ENCODE peak calls at places on chromosomes 3 and 15, in six cellular contexts. One of them, this sample, is unnamed.

GRCh38 chr3:33184863-33185262 is 33.7 kb downstream of the SUSD5 start:
- DNase-seq in BE2C: no peak
- DNase-seq in brain microvascular endothelial cell: no peak
- DNase-seq in CD4-positive, alpha-beta T cell: no peak
- DNase-seq in HFF-Myc: no peak
- DNase-seq in nephron progenitor cell: no peak
- DNase-seq in this sample: no peak

GRCh38 chr3:178084938-178085816 is 451.1 kb upstream of the KCNMB2 start:
- DNase-seq in BE2C: peak; percentile 89
- DNase-seq in brain microvascular endothelial cell: peak; percentile 92
- DNase-seq in CD4-positive, alpha-beta T cell: peak; percentile 46
- DNase-seq in HFF-Myc: no peak
- DNase-seq in nephron progenitor cell: peak; percentile 67
- DNase-seq in this sample: peak; percentile 91

GRCh38 chr3:10601131-10601856 is 95.9 kb upstream of the ATP2B2 start:
- DNase-seq in BE2C: no peak
- DNase-seq in brain microvascular endothelial cell: no peak
- DNase-seq in CD4-positive, alpha-beta T cell: no peak
- DNase-seq in HFF-Myc: no peak
- DNase-seq in nephron progenitor cell: no peak
- DNase-seq in this sample: no peak

GRCh38 chr3:16382852-16383251 is 117.8 kb downstream of the OXNAD1 start:
- DNase-seq in BE2C: no peak
- DNase-seq in brain microvascular endothelial cell: no peak
- DNase-seq in CD4-positive, alpha-beta T cell: no peak
- DNase-seq in HFF-Myc: no peak
- DNase-seq in nephron progenitor cell: no peak
- DNase-seq in this sample: no peak

GRCh38 chr3:178602864-178603263 is 66.6 kb downstream of the KCNMB2 start:
- DNase-seq in BE2C: no peak
- DNase-seq in brain microvascular endothelial cell: no peak
- DNase-seq in CD4-positive, alpha-beta T cell: no peak
- DNase-seq in HFF-Myc: no peak
- DNase-seq in nephron progenitor cell: no peak
- DNase-seq in this sample: no peak

GRCh38 chr3:179454887-179455286 is 3.6 kb upstream of the GNB4 start:
- DNase-seq in BE2C: no peak
- DNase-seq in brain microvascular endothelial cell: peak; percentile 22
- DNase-seq in CD4-positive, alpha-beta T cell: no peak
- DNase-seq in HFF-Myc: no peak
- DNase-seq in nephron progenitor cell: no peak
- DNase-seq in this sample: no peak

GRCh38 chr3:126530171-126531050 is 6.5 kb downstream of the CHST13 start:
- DNase-seq in BE2C: no peak
- DNase-seq in brain microvascular endothelial cell: no peak
- DNase-seq in CD4-positive, alpha-beta T cell: no peak
- DNase-seq in HFF-Myc: no peak
- DNase-seq in nephron progenitor cell: no peak
- DNase-seq in this sample: no peak

GRCh38 chr3:48535578-48535977 is 21.0 kb downstream of the PFKFB4 start:
- DNase-seq in BE2C: no peak
- DNase-seq in brain microvascular endothelial cell: no peak
- DNase-seq in CD4-positive, alpha-beta T cell: no peak
- DNase-seq in HFF-Myc: no peak
- DNase-seq in nephron progenitor cell: no peak
- DNase-seq in this sample: no peak

GRCh38 chr3:16151109-16151508 is 23.4 kb upstream of the GALNT15 start:
- DNase-seq in BE2C: no peak
- DNase-seq in brain microvascular endothelial cell: peak; percentile 91
- DNase-seq in CD4-positive, alpha-beta T cell: no peak
- DNase-seq in HFF-Myc: no peak
- DNase-seq in nephron progenitor cell: no peak
- DNase-seq in this sample: no peak

GRCh38 chr15:60557157-60557556 is 78.2 kb upstream of the ICE2 start:
- DNase-seq in BE2C: no peak
- DNase-seq in brain microvascular endothelial cell: no peak
- DNase-seq in CD4-positive, alpha-beta T cell: no peak
- DNase-seq in HFF-Myc: no peak
- DNase-seq in nephron progenitor cell: no peak
- DNase-seq in this sample: no peak

GRCh38 chr3:2765002-2765579 is 345.1 kb downstream of the IL5RA start:
- DNase-seq in BE2C: peak; percentile 8
- DNase-seq in brain microvascular endothelial cell: no peak
- DNase-seq in CD4-positive, alpha-beta T cell: no peak
- DNase-seq in HFF-Myc: no peak
- DNase-seq in nephron progenitor cell: peak; percentile 12
- DNase-seq in this sample: no peak

GRCh38 chr3:15754047-15754446 is 43.7 kb downstream of the ANKRD28 start:
- DNase-seq in BE2C: no peak
- DNase-seq in brain microvascular endothelial cell: peak; percentile 59
- DNase-seq in CD4-positive, alpha-beta T cell: no peak
- DNase-seq in HFF-Myc: no peak
- DNase-seq in nephron progenitor cell: no peak
- DNase-seq in this sample: no peak

GRCh38 chr15:25378501-25378901 is 60.3 kb downstream of the UBE3A start:
- DNase-seq in BE2C: no peak
- DNase-seq in brain microvascular endothelial cell: no peak
- DNase-seq in CD4-positive, alpha-beta T cell: no peak
- DNase-seq in HFF-Myc: no peak
- DNase-seq in nephron progenitor cell: no peak
- DNase-seq in this sample: no peak

GRCh38 chr15:60370804-60371700 is 26.7 kb downstream of the ANXA2 start:
- DNase-seq in BE2C: peak; percentile 59
- DNase-seq in brain microvascular endothelial cell: peak; percentile 98
- DNase-seq in CD4-positive, alpha-beta T cell: no peak
- DNase-seq in HFF-Myc: peak; percentile 99
- DNase-seq in nephron progenitor cell: no peak
- DNase-seq in this sample: peak; percentile 95

GRCh38 chr3:88301273-88302002 is 151.7 kb downstream of the C3orf38 start:
- DNase-seq in BE2C: no peak
- DNase-seq in brain microvascular endothelial cell: no peak
- DNase-seq in CD4-positive, alpha-beta T cell: no peak
- DNase-seq in HFF-Myc: no peak
- DNase-seq in nephron progenitor cell: no peak
- DNase-seq in this sample: no peak

GRCh38 chr3:81496407-81497104 is 264.9 kb downstream of the GBE1 start:
- DNase-seq in BE2C: no peak
- DNase-seq in brain microvascular endothelial cell: no peak
- DNase-seq in CD4-positive, alpha-beta T cell: no peak
- DNase-seq in HFF-Myc: no peak
- DNase-seq in nephron progenitor cell: no peak
- DNase-seq in this sample: no peak

GRCh38 chr15:69848551-69849231 is 249.0 kb downstream of the TLE3 start:
- DNase-seq in BE2C: peak; percentile 28
- DNase-seq in brain microvascular endothelial cell: no peak
- DNase-seq in CD4-positive, alpha-beta T cell: no peak
- DNase-seq in HFF-Myc: no peak
- DNase-seq in nephron progenitor cell: no peak
- DNase-seq in this sample: no peak

GRCh38 chr3:70064194-70064787 is 64.8 kb downstream of the SAMMSON start:
- DNase-seq in BE2C: peak; percentile 22
- DNase-seq in brain microvascular endothelial cell: peak; percentile 44
- DNase-seq in CD4-positive, alpha-beta T cell: no peak
- DNase-seq in HFF-Myc: no peak
- DNase-seq in nephron progenitor cell: peak; percentile 33
- DNase-seq in this sample: no peak

DNA sequence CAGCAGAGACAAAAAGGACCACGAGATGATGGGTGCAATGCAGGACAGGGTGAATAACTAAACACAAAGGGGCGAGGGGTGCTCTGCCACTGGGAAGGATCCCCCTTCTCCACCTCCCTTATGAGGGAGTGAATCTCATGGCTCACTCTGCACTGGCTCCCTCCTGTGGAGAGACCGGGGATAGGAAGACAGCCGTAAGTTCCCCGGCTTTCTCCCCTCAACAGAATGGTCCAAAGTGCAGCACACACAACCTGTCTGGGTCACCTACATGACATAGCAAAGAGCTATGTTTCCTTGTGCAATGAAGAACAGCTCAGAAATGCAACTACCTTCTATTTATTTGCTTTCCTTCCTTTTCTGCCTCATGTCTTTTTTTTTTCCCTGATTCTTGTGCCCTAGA is 7.8 kb upstream of the ACSBG1 start:
- DNase-seq in BE2C: peak; percentile 60
- DNase-seq in brain microvascular endothelial cell: no peak
- DNase-seq in CD4-positive, alpha-beta T cell: no peak
- DNase-seq in HFF-Myc: no peak
- DNase-seq in nephron progenitor cell: peak; percentile 46
- DNase-seq in this sample: no peak
- TF ChIP-seq CTCF in BE2C: peak; percentile 64
- TF ChIP-seq CTCF in brain microvascular endothelial cell: peak; percentile 73
- TF ChIP-seq CTCF in CD4-positive, alpha-beta T cell: no peak
- TF ChIP-seq CTCF in HFF-Myc: peak; percentile 59
- TF ChIP-seq CTCF in nephron progenitor cell: no peak
- TF ChIP-seq CTCF in this sample: peak; percentile 47

DNA sequence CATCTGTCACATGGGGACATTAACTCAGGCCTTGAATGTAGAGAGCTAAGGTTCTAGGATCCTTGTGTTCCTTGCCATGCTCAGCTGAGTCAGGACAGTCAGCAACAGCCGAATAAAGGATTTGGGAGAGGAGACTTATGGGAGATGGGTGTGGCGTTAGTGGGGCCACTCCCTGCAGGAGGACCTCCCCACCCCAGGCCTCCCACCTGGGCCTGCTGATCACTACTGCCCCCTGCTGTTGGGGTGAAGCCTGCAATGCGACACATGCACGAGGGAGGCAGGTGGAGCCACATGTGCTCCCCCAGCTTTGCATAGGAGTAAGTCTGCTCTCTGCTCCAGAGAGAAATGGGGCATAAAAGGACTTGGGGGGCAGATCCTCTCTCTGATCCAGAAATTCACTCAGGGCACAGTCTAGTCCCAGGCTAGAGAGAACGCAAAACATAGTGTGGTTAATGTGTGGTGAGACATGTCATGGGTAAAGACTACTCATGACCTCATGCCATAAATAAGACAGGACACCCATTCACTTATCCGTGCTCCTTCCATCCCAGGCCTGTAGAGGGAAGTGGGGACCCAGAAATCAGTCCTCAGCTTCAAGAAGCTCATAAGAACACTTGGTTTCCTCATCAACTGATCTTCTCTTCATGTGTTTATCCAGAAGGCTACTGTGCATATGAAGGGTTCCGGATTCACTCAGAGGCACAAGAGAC is 19.4 kb downstream of the RBP1 start:
- DNase-seq in BE2C: peak; percentile 25
- DNase-seq in brain microvascular endothelial cell: peak; percentile 24
- DNase-seq in CD4-positive, alpha-beta T cell: no peak
- DNase-seq in HFF-Myc: no peak
- DNase-seq in nephron progenitor cell: no peak
- DNase-seq in this sample: peak; percentile 77
- TF ChIP-seq CTCF in BE2C: peak; percentile 46
- TF ChIP-seq CTCF in brain microvascular endothelial cell: peak; percentile 61
- TF ChIP-seq CTCF in CD4-positive, alpha-beta T cell: no peak
- TF ChIP-seq CTCF in HFF-Myc: peak; percentile 50
- TF ChIP-seq CTCF in nephron progenitor cell: peak; percentile 35
- TF ChIP-seq CTCF in this sample: peak; percentile 21

GRCh38 chr3:8500966-8501365 is 657 bp upstream of the LMCD1 start:
- DNase-seq in BE2C: no peak
- DNase-seq in brain microvascular endothelial cell: no peak
- DNase-seq in CD4-positive, alpha-beta T cell: no peak
- DNase-seq in HFF-Myc: no peak
- DNase-seq in nephron progenitor cell: no peak
- DNase-seq in this sample: no peak

GRCh38 chr3:8499181-8499611 is 2.4 kb upstream of the LMCD1 start:
- DNase-seq in BE2C: no peak
- DNase-seq in brain microvascular endothelial cell: no peak
- DNase-seq in CD4-positive, alpha-beta T cell: no peak
- DNase-seq in HFF-Myc: no peak
- DNase-seq in nephron progenitor cell: no peak
- DNase-seq in this sample: no peak

GRCh38 chr3:8500208-8500961 is 1.2 kb upstream of the LMCD1 start:
- DNase-seq in BE2C: peak; percentile 8
- DNase-seq in brain microvascular endothelial cell: peak; percentile 66
- DNase-seq in CD4-positive, alpha-beta T cell: no peak
- DNase-seq in HFF-Myc: no peak
- DNase-seq in nephron progenitor cell: no peak
- DNase-seq in this sample: no peak

GRCh38 chr3:8503461-8503860 is 1.8 kb downstream of the LMCD1 start:
- DNase-seq in BE2C: no peak
- DNase-seq in brain microvascular endothelial cell: no peak
- DNase-seq in CD4-positive, alpha-beta T cell: no peak
- DNase-seq in HFF-Myc: no peak
- DNase-seq in nephron progenitor cell: no peak
- DNase-seq in this sample: no peak

DNA sequence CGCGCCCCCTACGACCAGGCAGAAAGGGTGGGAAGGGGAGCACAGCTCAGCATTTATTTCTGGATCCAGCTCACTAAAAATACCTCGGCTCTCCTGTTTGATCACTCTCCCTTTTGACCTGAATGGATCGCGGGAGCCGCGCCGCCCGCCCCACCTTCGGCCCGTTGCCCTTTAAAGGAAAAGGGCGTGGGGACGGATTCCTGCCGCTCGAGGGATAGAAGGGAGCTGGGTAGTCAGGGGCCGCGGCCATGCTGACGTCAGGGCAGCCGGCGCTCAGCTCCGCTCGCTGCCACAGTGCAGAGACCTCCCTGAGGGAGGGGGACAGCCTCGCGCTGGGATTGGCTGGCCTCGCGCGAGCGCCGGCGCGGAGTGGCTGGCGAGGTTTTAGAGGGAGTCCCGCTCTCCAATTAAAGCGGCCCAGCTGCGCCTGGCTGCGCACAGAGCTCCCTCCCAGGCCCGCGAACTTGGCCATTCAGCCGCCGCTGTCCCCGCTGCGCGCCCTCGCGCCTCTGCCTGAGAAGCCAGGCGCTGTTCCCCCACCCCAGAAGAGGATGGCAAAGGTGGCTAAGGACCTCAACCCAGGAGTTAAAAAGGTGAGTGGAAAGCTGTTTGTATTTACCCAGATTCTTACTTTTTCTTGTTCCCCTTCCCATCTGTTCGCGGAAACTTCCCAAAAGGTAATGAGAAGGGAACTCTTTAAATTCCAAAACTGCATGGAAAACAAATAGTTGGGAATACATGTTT is at the start of gene LMCD1:
- DNase-seq in BE2C: peak; percentile 90
- DNase-seq in brain microvascular endothelial cell: peak; percentile 95
- DNase-seq in CD4-positive, alpha-beta T cell: peak; percentile 74
- DNase-seq in HFF-Myc: peak; percentile 72
- DNase-seq in nephron progenitor cell: peak; percentile 92
- DNase-seq in this sample: peak; percentile 98
- TF ChIP-seq CTCF in BE2C: no peak
- TF ChIP-seq CTCF in brain microvascular endothelial cell: peak; percentile 3
- TF ChIP-seq CTCF in CD4-positive, alpha-beta T cell: no peak
- TF ChIP-seq CTCF in HFF-Myc: no peak
- TF ChIP-seq CTCF in nephron progenitor cell: peak; percentile 16
- TF ChIP-seq CTCF in this sample: peak; percentile 25

GRCh38 chr3:114043205-114043604 is 13.1 kb downstream of the CCDC191 start:
- DNase-seq in BE2C: no peak
- DNase-seq in brain microvascular endothelial cell: no peak
- DNase-seq in CD4-positive, alpha-beta T cell: no peak
- DNase-seq in HFF-Myc: no peak
- DNase-seq in nephron progenitor cell: no peak
- DNase-seq in this sample: no peak
- TF ChIP-seq CTCF in BE2C: no peak
- TF ChIP-seq CTCF in brain microvascular endothelial cell: no peak
- TF ChIP-seq CTCF in CD4-positive, alpha-beta T cell: no peak
- TF ChIP-seq CTCF in HFF-Myc: no peak
- TF ChIP-seq CTCF in nephron progenitor cell: no peak
- TF ChIP-seq CTCF in this sample: no peak

This sample was measured in osteocyte.